ENCODE peak calls at places on chromosomes 4 and X, in five cellular contexts. One of them, this sample, is unnamed.

GRCh38 chr4:16573744-16574143 is 324.7 kb downstream of the LDB2 start:
- DNase-seq in effector CD4-positive, alpha-beta T cell: no peak
- DNase-seq in cardiac fibroblast: peak
- DNase-seq in cortex of kidney: no peak
- DNase-seq in mammary epithelial cell: no peak
- DNase-seq in this sample: no peak

GRCh38 chrX:18899796-18900380 is 84.0 kb downstream of the PHKA2 start:
- DNase-seq in effector CD4-positive, alpha-beta T cell: no peak
- DNase-seq in cardiac fibroblast: peak
- DNase-seq in cortex of kidney: no peak
- DNase-seq in mammary epithelial cell: no peak
- DNase-seq in this sample: peak

GRCh38 chr4:167903291-167903721 is 189.0 kb upstream of the ANXA10 start:
- DNase-seq in effector CD4-positive, alpha-beta T cell: no peak
- DNase-seq in cardiac fibroblast: peak
- DNase-seq in cortex of kidney: no peak
- DNase-seq in mammary epithelial cell: peak
- DNase-seq in this sample: no peak

GRCh38 chr4:8869002-8869878 is 2.4 kb downstream of the HMX1 start:
- DNase-seq in effector CD4-positive, alpha-beta T cell: no peak
- DNase-seq in cardiac fibroblast: no peak
- DNase-seq in cortex of kidney: no peak
- DNase-seq in mammary epithelial cell: no peak
- DNase-seq in this sample: no peak

GRCh38 chr4:81508786-81509574 is 37.3 kb upstream of the RASGEF1B start:
- DNase-seq in effector CD4-positive, alpha-beta T cell: no peak
- DNase-seq in cardiac fibroblast: no peak
- DNase-seq in cortex of kidney: no peak
- DNase-seq in mammary epithelial cell: no peak
- DNase-seq in this sample: no peak

GRCh38 chr4:182585321-182585720 is 331.9 kb downstream of the DCTD start:
- DNase-seq in effector CD4-positive, alpha-beta T cell: no peak
- DNase-seq in cardiac fibroblast: no peak
- DNase-seq in cortex of kidney: no peak
- DNase-seq in mammary epithelial cell: no peak
- DNase-seq in this sample: peak

GRCh38 chr4:140887467-140887866 is 131.3 kb upstream of the TBC1D9 start:
- DNase-seq in effector CD4-positive, alpha-beta T cell: no peak
- DNase-seq in cardiac fibroblast: no peak
- DNase-seq in cortex of kidney: no peak
- DNase-seq in mammary epithelial cell: no peak
- DNase-seq in this sample: no peak

GRCh38 chrX:150731795-150732194 is 38.6 kb downstream of the MTMR1 start:
- DNase-seq in effector CD4-positive, alpha-beta T cell: no peak
- DNase-seq in cardiac fibroblast: peak
- DNase-seq in cortex of kidney: no peak
- DNase-seq in mammary epithelial cell: peak
- DNase-seq in this sample: no peak

GRCh38 chr4:185538806-185539205 is 3.5 kb upstream of the PDLIM3 start:
- DNase-seq in effector CD4-positive, alpha-beta T cell: no peak
- DNase-seq in cardiac fibroblast: no peak
- DNase-seq in cortex of kidney: no peak
- DNase-seq in mammary epithelial cell: no peak
- DNase-seq in this sample: no peak

GRCh38 chr4:132493476-132493875 is 655.6 kb upstream of the PCDH10 start:
- DNase-seq in effector CD4-positive, alpha-beta T cell: no peak
- DNase-seq in cardiac fibroblast: no peak
- DNase-seq in cortex of kidney: no peak
- DNase-seq in mammary epithelial cell: no peak
- DNase-seq in this sample: no peak

GRCh38 chr4:38664704-38665401 is 854 bp downstream of the KLF3 start:
- DNase-seq in effector CD4-positive, alpha-beta T cell: peak
- DNase-seq in cardiac fibroblast: peak
- DNase-seq in cortex of kidney: no peak
- DNase-seq in mammary epithelial cell: peak
- DNase-seq in this sample: peak

GRCh38 chr4:57094482-57095223 is 15.5 kb downstream of the IGFBP7 start:
- DNase-seq in effector CD4-positive, alpha-beta T cell: no peak
- DNase-seq in cardiac fibroblast: peak
- DNase-seq in cortex of kidney: no peak
- DNase-seq in mammary epithelial cell: peak
- DNase-seq in this sample: no peak

GRCh38 chr4:54902976-54903375 is 222.4 kb downstream of the KDR start:
- DNase-seq in effector CD4-positive, alpha-beta T cell: no peak
- DNase-seq in cardiac fibroblast: no peak
- DNase-seq in cortex of kidney: no peak
- DNase-seq in mammary epithelial cell: no peak
- DNase-seq in this sample: no peak

GRCh38 chr4:3372264-3372932 is 69.4 kb upstream of the HGFAC start:
- DNase-seq in effector CD4-positive, alpha-beta T cell: no peak
- DNase-seq in cardiac fibroblast: no peak
- DNase-seq in cortex of kidney: no peak
- DNase-seq in mammary epithelial cell: no peak
- DNase-seq in this sample: no peak

GRCh38 chr4:56505269-56506109 is at the start of gene ARL9:
- DNase-seq in effector CD4-positive, alpha-beta T cell: peak
- DNase-seq in cardiac fibroblast: peak
- DNase-seq in cortex of kidney: no peak
- DNase-seq in mammary epithelial cell: peak
- DNase-seq in this sample: peak

GRCh38 chr4:39908284-39908683 is 69.4 kb downstream of the PDS5A start:
- DNase-seq in effector CD4-positive, alpha-beta T cell: no peak
- DNase-seq in cardiac fibroblast: no peak
- DNase-seq in cortex of kidney: no peak
- DNase-seq in mammary epithelial cell: no peak
- DNase-seq in this sample: no peak

GRCh38 chr4:27819261-27819660 is 958.6 kb downstream of the STIM2 start:
- DNase-seq in effector CD4-positive, alpha-beta T cell: no peak
- DNase-seq in cardiac fibroblast: no peak
- DNase-seq in cortex of kidney: no peak
- DNase-seq in mammary epithelial cell: no peak
- DNase-seq in this sample: no peak

GRCh38 chr4:83071116-83071515 is 36.1 kb downstream of the COPS4 start:
- DNase-seq in effector CD4-positive, alpha-beta T cell: no peak
- DNase-seq in cardiac fibroblast: peak
- DNase-seq in cortex of kidney: no peak
- DNase-seq in mammary epithelial cell: no peak
- DNase-seq in this sample: peak

GRCh38 chr4:48271048-48271452 is 1.4 kb upstream of the TEC start:
- DNase-seq in effector CD4-positive, alpha-beta T cell: no peak
- DNase-seq in cardiac fibroblast: no peak
- DNase-seq in cortex of kidney: no peak
- DNase-seq in mammary epithelial cell: no peak
- DNase-seq in this sample: no peak

GRCh38 chr4:16508968-16509367 is 282.7 kb upstream of the TAPT1 start:
- DNase-seq in effector CD4-positive, alpha-beta T cell: no peak
- DNase-seq in cardiac fibroblast: no peak
- DNase-seq in cortex of kidney: no peak
- DNase-seq in mammary epithelial cell: no peak
- DNase-seq in this sample: no peak

GRCh38 chrX:78455901-78456300 is 128.5 kb upstream of the CYSLTR1 start:
- DNase-seq in effector CD4-positive, alpha-beta T cell: no peak
- DNase-seq in cardiac fibroblast: no peak
- DNase-seq in cortex of kidney: no peak
- DNase-seq in mammary epithelial cell: peak
- DNase-seq in this sample: no peak

GRCh38 chr4:88166608-88167007 is 8.2 kb upstream of the ABCG2 start:
- DNase-seq in effector CD4-positive, alpha-beta T cell: no peak
- DNase-seq in cardiac fibroblast: no peak
- DNase-seq in cortex of kidney: no peak
- DNase-seq in mammary epithelial cell: no peak
- DNase-seq in this sample: no peak

GRCh38 chrX:115462406-115462805 is 98.6 kb upstream of the PLS3 start:
- DNase-seq in effector CD4-positive, alpha-beta T cell: no peak
- DNase-seq in cardiac fibroblast: peak
- DNase-seq in cortex of kidney: no peak
- DNase-seq in mammary epithelial cell: no peak
- DNase-seq in this sample: no peak

GRCh38 chrX:76127341-76127740 is 45.5 kb upstream of the PBDC1 start:
- DNase-seq in effector CD4-positive, alpha-beta T cell: no peak
- DNase-seq in cardiac fibroblast: no peak
- DNase-seq in cortex of kidney: no peak
- DNase-seq in mammary epithelial cell: no peak
- DNase-seq in this sample: no peak

GRCh38 chr4:15648600-15648999 is 6.6 kb downstream of the FBXL5 start:
- DNase-seq in effector CD4-positive, alpha-beta T cell: no peak
- DNase-seq in cardiac fibroblast: no peak
- DNase-seq in cortex of kidney: no peak
- DNase-seq in mammary epithelial cell: no peak
- DNase-seq in this sample: no peak

GRCh38 chrX:108582151-108582550 is 142.5 kb downstream of the COL4A5 start:
- DNase-seq in effector CD4-positive, alpha-beta T cell: no peak
- DNase-seq in cardiac fibroblast: no peak
- DNase-seq in cortex of kidney: no peak
- DNase-seq in mammary epithelial cell: no peak
- DNase-seq in this sample: peak

GRCh38 chr4:113639311-113639710 is 122.2 kb downstream of the CAMK2D start:
- DNase-seq in effector CD4-positive, alpha-beta T cell: no peak
- DNase-seq in cardiac fibroblast: no peak
- DNase-seq in cortex of kidney: no peak
- DNase-seq in mammary epithelial cell: no peak
- DNase-seq in this sample: no peak

GRCh38 chr4:166421556-166422156 is 548.6 kb downstream of the TLL1 start:
- DNase-seq in effector CD4-positive, alpha-beta T cell: no peak
- DNase-seq in cardiac fibroblast: peak
- DNase-seq in cortex of kidney: no peak
- DNase-seq in mammary epithelial cell: no peak
- DNase-seq in this sample: no peak

GRCh38 chrX:38233891-38234807 is 13.5 kb upstream of the SRPX start:
- DNase-seq in effector CD4-positive, alpha-beta T cell: no peak
- DNase-seq in cardiac fibroblast: peak
- DNase-seq in cortex of kidney: no peak
- DNase-seq in mammary epithelial cell: peak
- DNase-seq in this sample: no peak

GRCh38 chr4:186297013-186297645 is 31.1 kb downstream of the F11 start:
- DNase-seq in effector CD4-positive, alpha-beta T cell: no peak
- DNase-seq in cardiac fibroblast: peak
- DNase-seq in cortex of kidney: no peak
- DNase-seq in mammary epithelial cell: peak
- DNase-seq in this sample: peak

GRCh38 chrX:151030845-151031244 is 47.7 kb downstream of the HMGB3 start:
- DNase-seq in effector CD4-positive, alpha-beta T cell: no peak
- DNase-seq in cardiac fibroblast: no peak
- DNase-seq in cortex of kidney: no peak
- DNase-seq in mammary epithelial cell: no peak
- DNase-seq in this sample: no peak

This sample was measured in NCI-H69.